ENCODE peak calls at places on chromosomes 2 and 18, in five cellular contexts. B is lower lobe of right lung, R is bronchial epithelial cell, S is mammary epithelial cell, A is IMR-90. O is an unnamed sample.

GRCh38 chr2:105081006-105081701 is 43.3 kb downstream of the MRPS9 start:
- DNase-seq in B (no peak), R (no peak), S (no peak), A (peak), O (no peak)

GRCh38 chr2:58266211-58266610 is 25.1 kb upstream of the FANCL start:
- DNase-seq in B (no peak), R (no peak), S (no peak), A (no peak), O (no peak)

GRCh38 chr2:47008381-47009280 is 93.0 kb upstream of the MCFD2 start:
- DNase-seq in B (no peak), R (no peak), S (no peak), A (peak), O (peak)

GRCh38 chr2:8169443-8169842 is 512.4 kb upstream of the ID2 start:
- DNase-seq in B (no peak), R (peak), S (peak), A (peak), O (no peak)

GRCh38 chr18:48777737-48778111 is 173.0 kb downstream of the SMAD7 start:
- DNase-seq in B (peak), R (peak), S (no peak), A (no peak), O (no peak)

GRCh38 chr2:231601356-231602229 is 8.9 kb downstream of the TEX44 start:
- DNase-seq in B (peak), R (peak), S (peak), A (peak), O (peak)

GRCh38 chr2:2484301-2484700 is 153.2 kb upstream of the MYT1L start:
- DNase-seq in B (no peak), R (no peak), S (no peak), A (no peak), O (no peak)

GRCh38 chr2:114252713-114253112 is 189.7 kb upstream of the DPP10 start:
- DNase-seq in B (no peak), R (no peak), S (no peak), A (no peak), O (no peak)

GRCh38 chr18:5238371-5238758 is 41.3 kb upstream of the AKAIN1 start:
- DNase-seq in B (peak), R (no peak), S (no peak), A (peak), O (peak)

GRCh38 chr2:100205128-100205527 is 62.7 kb upstream of the AFF3 start:
- DNase-seq in B (no peak), R (no peak), S (no peak), A (no peak), O (no peak)

GRCh38 chr18:68475911-68476310 is 239.0 kb downstream of the TMX3 start:
- DNase-seq in B (no peak), R (no peak), S (no peak), A (no peak), O (no peak)

GRCh38 chr2:190648289-190649034 is 421 bp upstream of the NAB1 start:
- DNase-seq in B (peak), R (peak), S (peak), A (peak), O (peak)

GRCh38 chr2:128950760-128951159 is 632.1 kb upstream of the HS6ST1 start:
- DNase-seq in B (no peak), R (no peak), S (no peak), A (no peak), O (no peak)

GRCh38 chr2:12120281-12121150 is 374.1 kb downstream of the LPIN1 start:
- DNase-seq in B (no peak), R (no peak), S (no peak), A (peak), O (no peak)

GRCh38 chr2:7633556-7634153 is 716.4 kb downstream of the RNF144A start:
- DNase-seq in B (no peak), R (no peak), S (peak), A (no peak), O (no peak)

GRCh38 chr2:239264838-239265651 is 135.8 kb downstream of the HDAC4 start:
- DNase-seq in B (no peak), R (peak), S (no peak), A (peak), O (no peak)

GRCh38 chr2:236872015-236872414 is 213.7 kb upstream of the COPS8 start:
- DNase-seq in B (peak), R (no peak), S (no peak), A (no peak), O (no peak)

GRCh38 chr2:181085729-181086128 is 105.3 kb downstream of the UBE2E3 start:
- DNase-seq in B (no peak), R (no peak), S (no peak), A (no peak), O (no peak)

GRCh38 chr2:11705711-11706110 is 35.7 kb upstream of the NTSR2 start:
- DNase-seq in B (no peak), R (no peak), S (no peak), A (no peak), O (no peak)

GRCh38 chr18:71168576-71169145 is 879.8 kb downstream of the SOCS6 start:
- DNase-seq in B (no peak), R (no peak), S (no peak), A (no peak), O (no peak)

GRCh38 chr2:228701506-228701905 is 520.0 kb upstream of the SPHKAP start:
- DNase-seq in B (no peak), R (no peak), S (no peak), A (no peak), O (no peak)

GRCh38 chr2:207328944-207329386 is 163.2 kb upstream of the KLF7 start:
- DNase-seq in B (no peak), R (no peak), S (no peak), A (no peak), O (no peak)

GRCh38 chr2:239313776-239314175 is 87.0 kb downstream of the HDAC4 start:
- DNase-seq in B (peak), R (no peak), S (no peak), A (no peak), O (no peak)

GRCh38 chr2:200585730-200586643 is at the start of gene AOX1:
- DNase-seq in B (peak), R (peak), S (peak), A (peak), O (peak)

GRCh38 chr2:174682578-174683391 is 81.5 kb downstream of the CHRNA1 start:
- DNase-seq in B (peak), R (no peak), S (no peak), A (peak), O (peak)

GRCh38 chr2:56361844-56362243 is 178.1 kb downstream of the CCDC85A start:
- DNase-seq in B (no peak), R (no peak), S (no peak), A (no peak), O (no peak)

GRCh38 chr18:76572517-76573247 is 77.6 kb upstream of the ZNF516 start:
- DNase-seq in B (no peak), R (no peak), S (no peak), A (no peak), O (no peak)

GRCh38 chr2:109702250-109702985 is 88.3 kb downstream of the SOWAHC start:
- DNase-seq in B (no peak), R (peak), S (peak), A (peak), O (no peak)

GRCh38 chr18:12857215-12857924 is 26.7 kb downstream of the PTPN2 start:
- DNase-seq in B (no peak), R (no peak), S (no peak), A (no peak), O (no peak)

GRCh38 chr2:221570321-221571107 is 1.6 kb downstream of the EPHA4 start:
- DNase-seq in B (no peak), R (peak), S (peak), A (peak), O (no peak)

GRCh38 chr18:74897971-74898657 is 300.4 kb downstream of the ZNF407 start:
- DNase-seq in B (no peak), R (peak), S (peak), A (peak), O (no peak)

GRCh38 chr2:1546023-1546591 is 132.8 kb downstream of the TPO start:
- DNase-seq in B (no peak), R (peak), S (peak), A (peak), O (peak)

GRCh38 chr2:172285010-172285621 is 142.3 kb upstream of the ITGA6 start:
- DNase-seq in B (no peak), R (no peak), S (peak), A (peak), O (no peak)

GRCh38 chr2:212037062-212037461 is 501.5 kb downstream of the ERBB4 start:
- DNase-seq in B (no peak), R (no peak), S (no peak), A (no peak), O (no peak)

GRCh38 chr2:207869784-207870778 is 100.4 kb upstream of the FZD5 start:
- DNase-seq in B (no peak), R (peak), S (peak), A (peak), O (no peak)

GRCh38 chr18:55317832-55318231 is 270.2 kb downstream of the TCF4 start:
- DNase-seq in B (no peak), R (no peak), S (no peak), A (no peak), O (no peak)

GRCh38 chr2:230661072-230661957 is 51.3 kb upstream of the CAB39 start:
- DNase-seq in B (no peak), R (no peak), S (no peak), A (no peak), O (no peak)

GRCh38 chr2:219832904-219833303 is 205.5 kb downstream of the SLC4A3 start:
- DNase-seq in B (no peak), R (no peak), S (no peak), A (no peak), O (no peak)

GRCh38 chr2:219835493-219835892 is 208.1 kb downstream of the SLC4A3 start:
- DNase-seq in B (no peak), R (no peak), S (no peak), A (no peak), O (no peak)

GRCh38 chr2:219831957-219832356 is 204.5 kb downstream of the SLC4A3 start:
- DNase-seq in B (no peak), R (no peak), S (no peak), A (no peak), O (no peak)

GRCh38 chr2:219836647-219837177 is 209.3 kb downstream of the SLC4A3 start:
- DNase-seq in B (no peak), R (peak), S (peak), A (peak), O (peak)
- TF ChIP-seq CTCF in B (no peak), R (peak), S (peak), A (peak), O (peak)

GRCh38 chr2:60553992-60554648 is 666 bp upstream of the BCL11A start:
- DNase-seq in B (peak), R (no peak), S (peak), A (no peak), O (peak)
- TF ChIP-seq CTCF in B (no peak), R (no peak), S (peak), A (no peak), O (no peak)

GRCh38 chr2:43105586-43106562 is 120.5 kb downstream of the ZFP36L2 start:
- DNase-seq in B (peak), R (peak), S (peak), A (peak), O (no peak)
- TF ChIP-seq CTCF in B (peak), R (peak), S (peak), A (peak), O (no peak)

DNA sequence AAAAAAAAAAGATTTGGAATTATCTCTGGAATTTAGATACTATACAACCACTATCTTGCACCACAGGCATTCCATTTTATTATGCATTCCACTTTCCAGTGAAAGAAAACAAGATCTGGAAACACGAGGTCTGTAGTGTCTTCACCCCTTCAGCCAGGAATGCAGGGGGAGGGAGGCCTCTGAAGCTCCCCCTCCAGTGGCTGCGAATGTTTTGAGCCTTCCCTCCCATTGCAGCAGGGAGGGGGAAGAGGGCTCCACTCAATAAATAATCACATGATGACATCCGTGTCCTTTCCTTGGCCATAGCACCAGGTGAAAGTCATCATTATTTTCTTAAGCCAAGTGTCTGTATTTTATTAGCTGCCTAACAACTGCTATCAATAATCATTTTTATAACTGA is 38.7 kb downstream of the ALPK2 start:
- DNase-seq in B (no peak), R (no peak), S (no peak), A (peak), O (no peak)
- TF ChIP-seq CTCF in B (no peak), R (no peak), S (no peak), A (no peak), O (no peak)

DNA sequence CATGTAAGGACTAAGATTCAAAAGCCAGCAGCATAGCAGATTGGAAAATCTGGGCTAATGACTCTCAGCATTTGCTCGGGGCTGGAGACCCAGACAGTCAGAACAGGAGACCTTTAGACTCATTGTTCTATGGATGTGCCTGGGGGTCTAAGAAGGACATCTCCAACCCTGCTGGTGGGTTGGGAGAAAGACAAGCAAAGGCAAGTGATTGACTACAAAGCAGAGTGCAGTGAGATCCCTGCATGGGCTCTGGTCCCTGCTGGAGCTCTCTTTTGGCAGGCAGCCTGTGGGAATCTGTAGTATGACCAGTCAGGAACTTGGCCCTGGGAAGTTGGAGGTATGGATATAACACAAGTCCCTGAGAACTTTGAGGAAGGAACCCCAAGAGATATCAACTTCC is 236.2 kb downstream of the CYRIA start:
- DNase-seq in B (no peak), R (no peak), S (no peak), A (no peak), O (no peak)
- TF ChIP-seq CTCF in B (no peak), R (no peak), S (no peak), A (no peak), O (no peak)

GRCh38 chr2:51581636-51582267 is 549.8 kb upstream of the NRXN1 start:
- DNase-seq in B (no peak), R (no peak), S (no peak), A (no peak), O (no peak)
- TF ChIP-seq CTCF in B (no peak), R (no peak), S (no peak), A (no peak), O (no peak)

GRCh38 chr2:83516503-83516902 is 942.6 kb downstream of the SUCLG1 start:
- DNase-seq in B (no peak), R (no peak), S (no peak), A (no peak), O (no peak)

GRCh38 chr2:83522891-83523493 is 936.1 kb downstream of the SUCLG1 start:
- DNase-seq in B (no peak), R (no peak), S (no peak), A (no peak), O (no peak)

GRCh38 chr2:83517727-83518368 is 941.2 kb downstream of the SUCLG1 start:
- DNase-seq in B (no peak), R (no peak), S (no peak), A (no peak), O (no peak)
- TF ChIP-seq CTCF in B (no peak), R (no peak), S (no peak), A (no peak), O (no peak)

GRCh38 chr2:43727634-43728014 is 46.2 kb upstream of the DYNC2LI1 start:
- DNase-seq in B (no peak), R (no peak), S (no peak), A (no peak), O (no peak)
- TF ChIP-seq CTCF in B (no peak), R (no peak), S (no peak), A (no peak), O (no peak)

GRCh38 chr2:151030663-151031230 is 230.9 kb downstream of the RBM43 start:
- DNase-seq in B (no peak), R (no peak), S (no peak), A (no peak), O (no peak)
- TF ChIP-seq CTCF in B (no peak), R (no peak), S (peak), A (no peak), O (no peak)